ENCODE peak calls at places on chromosome 12, in eight cellular contexts. J is cardiac septum, K is RPMI7951, I is AG10803, Y is RWPE1, W is EH, P is activated gamma-delta T cell treated with Interleukin-2 at 50 U/mL for 16 hours, A is naive B cell. U is an unnamed sample.

GRCh38 chr12:115941362-115941761 is 336.1 kb downstream of the MED13L start:
- DNase-seq in A (no peak), W (no peak), P (no peak), J (no peak), K (peak), I (no peak), Y (no peak), U (no peak)

GRCh38 chr12:52210925-52211650 is 19.3 kb upstream of the KRT80 start:
- DNase-seq in Y (no peak), J (peak), I (no peak), K (no peak), P (no peak), W (no peak), A (no peak), U (no peak)

GRCh38 chr12:10719482-10719881 is 3.6 kb downstream of the YBX3 start:
- DNase-seq in I (no peak), Y (no peak), K (no peak), P (no peak), A (no peak), J (no peak), W (no peak), U (no peak)

GRCh38 chr12:47818701-47819543 is 781 bp downstream of the HDAC7 start:
- DNase-seq in P (peak), W (peak), J (peak), A (peak), I (peak), Y (no peak), K (peak), U (peak)

GRCh38 chr12:7075931-7076330 is 15.4 kb downstream of the C1S start:
- DNase-seq in K (peak), A (no peak), P (no peak), Y (no peak), W (peak), I (peak), J (no peak), U (no peak)

GRCh38 chr12:128747441-128747840 is 76.3 kb downstream of the SLC15A4 start:
- DNase-seq in W (no peak), Y (no peak), J (no peak), I (no peak), P (no peak), A (no peak), K (no peak), U (no peak)

GRCh38 chr12:89622115-89622514 is 86.5 kb downstream of the ATP2B1 start:
- DNase-seq in K (no peak), P (no peak), Y (no peak), I (no peak), W (peak), J (no peak), A (no peak), U (no peak)

GRCh38 chr12:93146278-93146939 is 217.3 kb upstream of the EEA1 start:
- DNase-seq in A (no peak), J (no peak), P (no peak), W (peak), Y (no peak), K (peak), I (peak), U (no peak)

GRCh38 chr12:1929985-1930815 is 11.7 kb upstream of the CACNA2D4 start:
- DNase-seq in P (no peak), J (peak), A (no peak), K (no peak), I (no peak), W (no peak), Y (no peak), U (no peak)

GRCh38 chr12:51391047-51391837 is at the start of gene GALNT6:
- DNase-seq in A (peak), I (no peak), Y (peak), W (peak), P (peak), J (no peak), K (peak), U (peak)

GRCh38 chr12:95440401-95440800 is 33.6 kb upstream of the METAP2 start:
- DNase-seq in Y (no peak), I (no peak), J (no peak), A (no peak), P (no peak), W (peak), K (peak), U (no peak)

GRCh38 chr12:4355843-4356327 is 23.6 kb downstream of the FGF23 start:
- DNase-seq in A (peak), J (no peak), P (peak), I (peak), W (peak), K (peak), Y (no peak), U (no peak)

GRCh38 chr12:86950043-86950838 is 694.0 kb upstream of the MGAT4C start:
- DNase-seq in J (no peak), P (no peak), W (no peak), K (no peak), I (no peak), Y (no peak), A (no peak), U (no peak)

GRCh38 chr12:49615725-49616124 is 7.6 kb upstream of the PRPF40B start:
- DNase-seq in Y (no peak), W (peak), P (no peak), I (peak), J (no peak), A (no peak), K (peak), U (no peak)

GRCh38 chr12:76037130-76038105 is 5.8 kb upstream of the PHLDA1 start:
- DNase-seq in P (peak), Y (peak), J (no peak), W (peak), K (peak), A (peak), I (peak), U (no peak)

GRCh38 chr12:54126696-54127537 is 61.9 kb downstream of the SMUG1 start:
- DNase-seq in I (peak), P (no peak), J (no peak), Y (no peak), A (peak), K (peak), W (peak), U (no peak)

GRCh38 chr12:88113871-88114270 is 28.0 kb downstream of the CEP290 start:
- DNase-seq in J (no peak), P (no peak), I (peak), Y (peak), A (no peak), W (peak), K (peak), U (no peak)

GRCh38 chr12:113048716-113049127 is 7.8 kb upstream of the DTX1 start:
- DNase-seq in J (no peak), K (peak), W (peak), Y (peak), I (peak), P (peak), A (peak), U (peak)

GRCh38 chr12:111311011-111311410 is 57.9 kb downstream of the PHETA1 start:
- DNase-seq in Y (no peak), K (no peak), A (no peak), J (no peak), P (no peak), W (no peak), I (no peak), U (no peak)

GRCh38 chr12:15608406-15608805 is 180.8 kb downstream of the EPS8 start:
- DNase-seq in A (no peak), P (no peak), W (no peak), K (no peak), J (no peak), I (no peak), Y (no peak), U (no peak)

GRCh38 chr12:116495260-116495659 is 63.9 kb upstream of the MAP1LC3B2 start:
- DNase-seq in J (no peak), W (peak), I (peak), Y (no peak), A (no peak), K (peak), P (no peak), U (no peak)

GRCh38 chr12:49767333-49767732 is 26.0 kb downstream of the TMBIM6 start:
- DNase-seq in I (no peak), J (no peak), P (no peak), K (peak), Y (no peak), A (no peak), W (no peak), U (peak)

GRCh38 chr12:130878193-130879185 is 6.6 kb downstream of the RAN start:
- DNase-seq in Y (no peak), J (peak), W (no peak), P (no peak), A (no peak), I (no peak), K (no peak), U (no peak)

GRCh38 chr12:107560194-107560905 is 125.2 kb upstream of the PWP1 start:
- DNase-seq in W (peak), I (no peak), J (no peak), A (no peak), K (peak), Y (no peak), P (no peak), U (no peak)

GRCh38 chr12:23536293-23536692 is 413.2 kb downstream of the SOX5 start:
- DNase-seq in J (no peak), W (no peak), A (peak), K (no peak), P (no peak), Y (no peak), I (no peak), U (no peak)

GRCh38 chr12:58455146-58455545 is 465.2 kb downstream of the LRIG3 start:
- DNase-seq in J (no peak), Y (no peak), W (peak), A (no peak), I (peak), K (no peak), P (no peak), U (no peak)

GRCh38 chr12:53995311-53996187 is 4.4 kb upstream of the HOXC9 start:
- DNase-seq in J (no peak), I (peak), A (no peak), Y (peak), K (peak), P (no peak), W (no peak), U (no peak)

GRCh38 chr12:133080619-133081407 is at the start of gene ZNF140:
- DNase-seq in I (peak), K (peak), P (peak), J (peak), Y (peak), W (peak), A (peak), U (peak)

GRCh38 chr12:100794441-100795192 is at the start of gene ANO4:
- DNase-seq in P (no peak), A (no peak), Y (no peak), W (peak), J (no peak), I (peak), K (peak), U (no peak)

U was measured in CD8-positive, alpha-beta T cell.